ENCODE peak calls at places on chromosomes 6 and 20, in nine cellular contexts. V, L, Q, S, F, B, K, G and C are unnamed samples.
A peak's percentile ranks its signal among the peaks of the same experiment; 100 is the strongest.

GRCh38 chr6:3733321-3733925 is 18.1 kb downstream of the PXDC1 start:
- DNase-seq in B (no peak), G (no peak), V (no peak), L (no peak), Q (no peak), K (no peak), F (no peak), S (no peak), C (no peak)

GRCh38 chr20:39070484-39071231 is 108.5 kb downstream of the DHX35 start:
- DNase-seq in L (no peak), K (no peak), G (no peak), B (peak; percentile 56), S (peak; percentile 23), Q (no peak), F (no peak), V (no peak), C (no peak)

GRCh38 chr6:170462366-170463020 is 90.6 kb downstream of the PSMB1 start:
- DNase-seq in V (no peak), Q (no peak), L (no peak), B (no peak), S (no peak), F (no peak), G (no peak), K (no peak), C (no peak)

GRCh38 chr6:21728141-21728540 is 134.6 kb downstream of the SOX4 start:
- DNase-seq in L (no peak), F (no peak), K (no peak), G (no peak), Q (no peak), V (no peak), S (no peak), B (no peak), C (no peak)

GRCh38 chr6:9360881-9361280 is 925.5 kb upstream of the SLC35B3 start:
- DNase-seq in B (peak; percentile 1), V (no peak), S (no peak), K (no peak), G (no peak), Q (no peak), L (no peak), F (no peak), C (no peak)

GRCh38 chr20:60113024-60113724 is 155.0 kb downstream of the CDH26 start:
- DNase-seq in V (no peak), B (no peak), S (no peak), Q (no peak), L (no peak), G (no peak), F (peak; percentile 73), K (peak; percentile 85), C (no peak)

GRCh38 chr20:48339147-48339985 is 488.4 kb downstream of the PREX1 start:
- DNase-seq in S (no peak), K (no peak), G (peak; percentile 22), Q (no peak), F (no peak), B (peak; percentile 77), V (no peak), L (no peak), C (no peak)

GRCh38 chr6:160141001-160141726 is 19.5 kb downstream of the SLC22A1 start:
- DNase-seq in G (no peak), V (no peak), Q (no peak), B (peak; percentile 84), K (no peak), F (no peak), S (no peak), L (no peak), C (no peak)

DNA sequence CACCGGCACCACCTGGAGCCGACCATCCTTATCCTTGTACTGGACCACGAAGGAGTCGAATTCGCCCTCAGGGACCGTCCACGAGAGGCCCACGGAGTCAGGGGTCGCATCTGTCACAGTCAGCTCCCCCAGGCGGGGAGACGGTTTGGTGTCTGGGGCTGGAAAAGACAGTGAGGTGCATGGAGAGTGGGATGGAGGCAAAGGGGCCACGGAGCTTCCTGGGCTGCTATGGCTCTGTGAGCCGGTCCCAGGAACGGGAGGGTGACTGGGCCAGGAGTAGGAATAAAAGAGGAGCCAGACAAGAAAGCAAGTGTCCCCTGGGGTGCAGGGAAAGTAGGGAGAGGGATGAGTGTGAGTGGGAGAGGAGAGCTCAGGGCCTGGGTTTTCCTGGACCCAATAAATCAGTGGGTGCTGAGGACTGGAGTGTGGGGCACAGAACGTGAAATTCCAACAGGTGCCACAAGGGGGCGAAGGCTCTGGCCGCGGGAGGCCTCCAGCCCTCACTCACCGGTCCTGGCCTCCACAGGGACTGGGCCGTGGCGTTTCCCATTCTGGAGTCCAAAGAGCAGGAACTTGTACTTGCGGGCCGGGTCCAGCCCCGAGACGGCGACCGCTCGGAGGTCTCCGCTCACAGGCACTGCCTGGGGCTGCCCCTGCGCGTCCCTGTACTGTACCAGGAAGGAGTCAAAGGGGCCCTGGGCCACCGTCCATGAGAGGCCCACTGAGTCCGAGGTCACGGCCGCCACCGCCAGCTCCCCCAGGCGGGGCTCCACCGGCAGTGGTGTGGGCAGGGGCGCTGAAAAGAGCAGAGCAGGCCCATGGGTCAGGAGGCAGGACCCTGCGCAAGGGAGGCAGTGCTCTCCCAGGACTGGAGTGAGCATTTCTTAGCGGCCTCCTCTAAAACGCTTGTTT is 9.9 kb downstream of the CYP21A2 start:
- DNase-seq in L (peak; percentile 39), K (peak; percentile 90), S (peak; percentile 34), Q (peak; percentile 64), F (peak; percentile 77), V (peak; percentile 72), B (peak; percentile 30), G (peak; percentile 56), C (peak; percentile 71)
- H3K27ac ChIP-seq in L (peak overlapping the region; percentile 76), K (peak overlapping the region; percentile 57), S (no peak overlapping the region), Q (peak overlapping the region; percentile 80), F (peak overlapping the region; percentile 64), V (peak overlapping the region; percentile 82), B (no peak overlapping the region), G (peak overlapping the region; percentile 46), C (no peak overlapping the region)

DNA sequence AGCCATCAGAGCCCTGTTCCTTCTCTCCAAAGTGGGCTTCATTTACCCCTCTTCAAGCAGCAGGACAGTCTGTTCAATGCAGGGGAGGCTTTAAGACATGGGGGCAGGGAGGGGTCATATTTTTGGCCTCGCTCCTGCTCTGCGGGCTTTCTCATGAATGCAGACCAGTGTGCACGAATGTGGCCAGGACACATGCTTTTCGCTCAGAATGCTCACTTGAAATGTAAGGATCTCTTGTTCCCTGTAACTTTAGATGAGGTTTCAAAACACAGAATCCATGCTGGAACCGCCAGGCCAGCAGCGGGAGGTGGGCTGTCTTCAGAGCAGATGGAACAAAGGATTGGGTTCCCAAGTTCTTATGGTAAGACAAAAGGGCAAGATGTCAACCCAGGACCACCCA is 78.4 kb upstream of the AKAP12 start:
- DNase-seq in L (no peak), F (no peak), G (no peak), K (no peak), V (no peak), B (no peak), S (no peak), Q (no peak), C (no peak)
- H3K27ac ChIP-seq in L (no peak overlapping the region), F (no peak overlapping the region), G (no peak overlapping the region), K (no peak overlapping the region), V (no peak overlapping the region), B (no peak overlapping the region), S (no peak overlapping the region), Q (no peak overlapping the region), C (no peak overlapping the region)

GRCh38 chr20:18166939-18167338 is 29.3 kb downstream of the KAT14 start:
- DNase-seq in S (no peak), K (no peak), L (no peak), B (no peak), F (no peak), G (no peak), Q (no peak), V (no peak), C (no peak)
- H3K27ac ChIP-seq in S (no peak overlapping the region), K (no peak overlapping the region), L (no peak overlapping the region), B (no peak overlapping the region), F (no peak overlapping the region), G (no peak overlapping the region), Q (no peak overlapping the region), V (no peak overlapping the region), C (no peak overlapping the region)

DNA sequence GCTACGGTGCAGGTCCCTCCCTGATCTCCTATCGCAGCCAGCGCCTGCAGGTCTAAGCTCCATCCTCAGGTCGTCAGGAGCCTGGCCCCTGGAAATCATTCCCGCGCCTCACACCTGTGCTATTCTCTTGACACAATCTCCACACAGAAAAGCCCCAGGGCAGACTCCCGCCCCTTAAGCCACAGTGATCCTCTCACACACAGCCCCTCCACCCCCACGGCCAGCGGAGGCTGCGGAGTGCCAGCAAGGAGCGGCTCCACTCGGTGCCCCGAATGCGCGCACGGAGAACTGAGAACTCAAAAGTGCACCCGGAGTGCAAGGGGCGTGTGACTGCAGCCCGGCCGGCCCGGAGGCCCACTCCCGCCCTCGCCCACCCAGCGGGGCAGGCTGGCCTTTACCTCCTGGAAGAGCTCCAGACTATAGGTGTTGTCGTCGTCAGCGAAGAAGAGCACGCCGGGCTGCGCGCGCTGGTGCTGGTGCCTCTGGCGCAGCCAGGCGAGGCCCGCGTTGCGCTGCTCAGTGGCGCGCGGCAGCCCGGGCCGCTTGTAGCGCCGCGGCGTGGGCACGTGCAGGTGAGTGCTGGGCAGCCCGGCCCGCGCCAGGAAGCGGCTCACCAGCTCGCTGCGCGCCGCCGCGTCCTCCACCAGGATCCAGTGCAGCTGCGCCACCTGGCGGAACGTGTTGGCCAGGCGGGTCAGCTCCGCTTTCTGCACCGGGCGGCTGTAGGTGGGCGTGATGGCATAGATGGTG is 1.2 kb downstream of the B3GAT2 start:
- DNase-seq in G (peak; percentile 76), F (peak; percentile 90), S (peak; percentile 60), V (peak; percentile 81), B (peak; percentile 65), L (peak; percentile 59), K (peak; percentile 95), Q (peak; percentile 77), C (peak; percentile 82)
- H3K27ac ChIP-seq in G (no peak overlapping the region), F (no peak overlapping the region), S (no peak overlapping the region), V (no peak overlapping the region), B (no peak overlapping the region), L (no peak overlapping the region), K (no peak overlapping the region), Q (no peak overlapping the region), C (no peak overlapping the region)